ENCODE peak calls at places on chromosomes 13 and 19, in four cellular contexts. One of them, this sample, is unnamed.

GRCh38 chr19:9721861-9722260 is 46.7 kb downstream of the ZNF846 start:
- DNase-seq in OCI-LY7: no peak
- DNase-seq in astrocyte of the cerebellum: no peak
- DNase-seq in cardiac muscle cell: no peak
- DNase-seq in this sample: no peak

GRCh38 chr13:98581971-98582702 is 5.2 kb upstream of the STK24 start:
- DNase-seq in astrocyte of the cerebellum: no peak
- DNase-seq in cardiac muscle cell: peak
- DNase-seq in OCI-LY7: no peak
- DNase-seq in this sample: no peak

GRCh38 chr13:29458419-29458818 is 137.1 kb downstream of the SLC7A1 start:
- DNase-seq in OCI-LY7: no peak
- DNase-seq in cardiac muscle cell: no peak
- DNase-seq in astrocyte of the cerebellum: no peak
- DNase-seq in this sample: no peak

GRCh38 chr13:110913322-110913721 is 1.5 kb downstream of the ANKRD10 start:
- DNase-seq in astrocyte of the cerebellum: no peak
- DNase-seq in cardiac muscle cell: no peak
- DNase-seq in OCI-LY7: peak
- DNase-seq in this sample: peak

GRCh38 chr13:79709526-79709925 is 228.6 kb downstream of the NDFIP2 start:
- DNase-seq in cardiac muscle cell: no peak
- DNase-seq in astrocyte of the cerebellum: peak
- DNase-seq in OCI-LY7: no peak
- DNase-seq in this sample: no peak

GRCh38 chr13:114015608-114016295 is 41.9 kb upstream of the C13orf46 start:
- DNase-seq in OCI-LY7: no peak
- DNase-seq in cardiac muscle cell: peak
- DNase-seq in astrocyte of the cerebellum: no peak
- DNase-seq in this sample: no peak

GRCh38 chr13:49649244-49649962 is 21.1 kb downstream of the ARL11 start:
- DNase-seq in astrocyte of the cerebellum: no peak
- DNase-seq in cardiac muscle cell: peak
- DNase-seq in OCI-LY7: no peak
- DNase-seq in this sample: no peak

GRCh38 chr13:51838235-51838846 is 6.6 kb downstream of the TMEM272 start:
- DNase-seq in OCI-LY7: no peak
- DNase-seq in astrocyte of the cerebellum: no peak
- DNase-seq in cardiac muscle cell: peak
- DNase-seq in this sample: no peak

GRCh38 chr13:113785051-113786010 is 26.3 kb downstream of the TMEM255B start:
- DNase-seq in cardiac muscle cell: peak
- DNase-seq in astrocyte of the cerebellum: no peak
- DNase-seq in OCI-LY7: no peak
- DNase-seq in this sample: peak

GRCh38 chr19:40278361-40279045 is 6.6 kb downstream of the AKT2 start:
- DNase-seq in cardiac muscle cell: no peak
- DNase-seq in OCI-LY7: no peak
- DNase-seq in astrocyte of the cerebellum: no peak
- DNase-seq in this sample: no peak

GRCh38 chr19:28700176-28700575 is 512.8 kb downstream of the UQCRFS1 start:
- DNase-seq in astrocyte of the cerebellum: no peak
- DNase-seq in OCI-LY7: no peak
- DNase-seq in cardiac muscle cell: peak
- DNase-seq in this sample: no peak

GRCh38 chr13:30796833-30797601 is 61.7 kb downstream of the ALOX5AP start:
- DNase-seq in OCI-LY7: no peak
- DNase-seq in astrocyte of the cerebellum: no peak
- DNase-seq in cardiac muscle cell: peak
- DNase-seq in this sample: peak

GRCh38 chr13:30800107-30800506 is 64.8 kb downstream of the ALOX5AP start:
- DNase-seq in cardiac muscle cell: no peak
- DNase-seq in astrocyte of the cerebellum: no peak
- DNase-seq in OCI-LY7: no peak
- DNase-seq in this sample: no peak

GRCh38 chr13:30797847-30798246 is 62.5 kb downstream of the ALOX5AP start:
- DNase-seq in cardiac muscle cell: no peak
- DNase-seq in OCI-LY7: no peak
- DNase-seq in astrocyte of the cerebellum: no peak
- DNase-seq in this sample: no peak

GRCh38 chr13:30798776-30799625 is 63.7 kb downstream of the ALOX5AP start:
- DNase-seq in OCI-LY7: no peak
- DNase-seq in cardiac muscle cell: no peak
- DNase-seq in astrocyte of the cerebellum: no peak
- DNase-seq in this sample: no peak

DNA sequence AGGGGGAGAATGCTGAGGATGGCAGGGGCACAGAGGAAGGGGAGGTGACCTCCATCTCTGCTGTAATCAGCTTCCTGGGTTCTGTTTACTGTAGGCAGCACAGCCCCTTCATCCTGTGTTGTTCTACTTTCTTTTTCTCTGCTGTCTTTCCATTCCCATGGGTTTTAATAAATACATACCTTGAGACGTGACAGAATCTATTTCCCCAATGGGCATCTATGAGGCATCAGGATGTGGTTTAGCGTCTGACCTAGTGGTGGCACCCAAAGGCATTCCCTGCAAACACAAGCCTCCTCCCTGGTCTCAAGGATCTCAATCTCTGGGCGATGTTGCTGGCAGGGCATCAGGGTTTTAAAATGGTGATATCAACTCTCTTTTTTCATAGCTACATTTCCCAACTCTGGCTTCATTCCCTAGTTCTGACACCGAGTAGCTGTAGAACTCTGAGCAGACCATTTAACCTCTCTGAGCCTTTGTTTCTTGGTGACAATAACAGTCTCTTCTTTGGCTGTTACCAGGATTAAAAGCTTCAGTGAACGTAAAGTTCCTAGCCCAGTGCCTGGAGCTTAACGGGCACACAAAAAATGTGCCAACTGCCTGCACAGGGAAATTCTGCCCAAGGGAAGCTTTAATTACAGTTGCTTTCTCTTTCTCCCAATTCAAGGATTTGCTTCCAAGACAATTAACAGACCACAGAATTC is 60.9 kb downstream of the ALOX5AP start:
- DNase-seq in astrocyte of the cerebellum: no peak
- DNase-seq in OCI-LY7: peak
- DNase-seq in cardiac muscle cell: peak
- DNase-seq in this sample: peak
- TF ChIP-seq CTCF in astrocyte of the cerebellum: no peak
- TF ChIP-seq CTCF in OCI-LY7: peak
- TF ChIP-seq CTCF in cardiac muscle cell: no peak
- TF ChIP-seq CTCF in this sample: no peak

GRCh38 chr19:58098682-58098998 is 609 bp upstream of the ZSCAN18 start:
- DNase-seq in astrocyte of the cerebellum: no peak
- DNase-seq in OCI-LY7: no peak
- DNase-seq in cardiac muscle cell: no peak
- DNase-seq in this sample: no peak

GRCh38 chr19:58095328-58095727 is 2.7 kb downstream of the ZSCAN18 start:
- DNase-seq in OCI-LY7: no peak
- DNase-seq in astrocyte of the cerebellum: no peak
- DNase-seq in cardiac muscle cell: no peak
- DNase-seq in this sample: no peak

GRCh38 chr19:58097783-58098681 is at the start of gene ZSCAN18:
- DNase-seq in cardiac muscle cell: peak
- DNase-seq in astrocyte of the cerebellum: peak
- DNase-seq in OCI-LY7: no peak
- DNase-seq in this sample: peak

GRCh38 chr19:58097349-58097748 is 682 bp downstream of the ZSCAN18 start:
- DNase-seq in OCI-LY7: no peak
- DNase-seq in cardiac muscle cell: no peak
- DNase-seq in astrocyte of the cerebellum: no peak
- DNase-seq in this sample: no peak

DNA sequence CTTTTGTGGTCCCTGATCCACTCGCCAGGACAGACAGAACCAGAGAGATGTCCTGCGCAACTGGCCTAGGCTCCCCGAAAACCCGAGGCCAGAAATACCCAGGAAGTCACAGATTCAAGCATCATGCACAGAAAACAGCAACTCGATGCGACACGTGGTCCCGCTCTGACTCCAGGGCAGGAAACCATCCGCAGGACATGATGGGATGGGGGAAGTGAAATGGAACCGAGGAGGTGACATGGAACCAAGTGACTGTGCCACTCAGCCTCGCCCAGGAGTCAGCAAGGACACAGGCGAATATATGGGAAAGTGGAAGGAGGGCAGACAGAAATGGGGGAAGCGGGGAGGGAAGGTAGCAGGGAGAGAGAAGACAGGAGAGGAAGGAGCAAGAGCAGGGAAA is 1.1 kb downstream of the ZSCAN18 start:
- DNase-seq in astrocyte of the cerebellum: no peak
- DNase-seq in OCI-LY7: no peak
- DNase-seq in cardiac muscle cell: no peak
- DNase-seq in this sample: no peak
- H3K4me3 ChIP-seq in astrocyte of the cerebellum: peak
- H3K4me3 ChIP-seq in OCI-LY7: no peak
- H3K4me3 ChIP-seq in cardiac muscle cell: peak
- H3K4me3 ChIP-seq in this sample: no peak

GRCh38 chr19:54905411-54905810 is 537 bp upstream of the NCR1 start:
- DNase-seq in OCI-LY7: no peak
- DNase-seq in cardiac muscle cell: no peak
- DNase-seq in astrocyte of the cerebellum: no peak
- DNase-seq in this sample: no peak
- TF ChIP-seq CTCF in OCI-LY7: no peak
- TF ChIP-seq CTCF in cardiac muscle cell: no peak
- TF ChIP-seq CTCF in astrocyte of the cerebellum: no peak
- TF ChIP-seq CTCF in this sample: no peak

GRCh38 chr19:18282788-18283141 is 1.3 kb upstream of the JUND start:
- DNase-seq in cardiac muscle cell: no peak
- DNase-seq in astrocyte of the cerebellum: no peak
- DNase-seq in OCI-LY7: no peak
- DNase-seq in this sample: peak
- H3K4me3 ChIP-seq in cardiac muscle cell: peak
- H3K4me3 ChIP-seq in astrocyte of the cerebellum: peak
- H3K4me3 ChIP-seq in OCI-LY7: peak
- H3K4me3 ChIP-seq in this sample: peak

DNA sequence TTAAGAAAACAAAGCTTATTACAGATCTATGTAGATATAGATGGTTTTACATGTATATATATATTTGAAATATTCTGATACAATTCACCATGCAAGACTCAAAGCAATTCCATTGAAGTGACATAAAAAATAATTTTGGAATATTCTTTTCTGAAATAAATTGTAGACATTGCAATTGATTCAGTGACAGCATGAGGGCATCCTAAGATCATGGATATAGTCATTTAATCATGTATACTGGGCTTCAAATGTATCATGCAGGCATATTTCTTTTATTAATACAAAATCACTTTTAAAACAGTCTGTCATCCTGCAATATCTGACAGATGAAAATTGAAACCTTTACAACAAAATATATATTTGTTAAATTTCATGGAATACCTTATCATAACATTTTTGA is 286.7 kb upstream of the SLITRK6 start:
- DNase-seq in astrocyte of the cerebellum: no peak
- DNase-seq in cardiac muscle cell: no peak
- DNase-seq in OCI-LY7: no peak
- DNase-seq in this sample: no peak
- TF ChIP-seq CTCF in astrocyte of the cerebellum: no peak
- TF ChIP-seq CTCF in cardiac muscle cell: no peak
- TF ChIP-seq CTCF in OCI-LY7: peak
- TF ChIP-seq CTCF in this sample: no peak

DNA sequence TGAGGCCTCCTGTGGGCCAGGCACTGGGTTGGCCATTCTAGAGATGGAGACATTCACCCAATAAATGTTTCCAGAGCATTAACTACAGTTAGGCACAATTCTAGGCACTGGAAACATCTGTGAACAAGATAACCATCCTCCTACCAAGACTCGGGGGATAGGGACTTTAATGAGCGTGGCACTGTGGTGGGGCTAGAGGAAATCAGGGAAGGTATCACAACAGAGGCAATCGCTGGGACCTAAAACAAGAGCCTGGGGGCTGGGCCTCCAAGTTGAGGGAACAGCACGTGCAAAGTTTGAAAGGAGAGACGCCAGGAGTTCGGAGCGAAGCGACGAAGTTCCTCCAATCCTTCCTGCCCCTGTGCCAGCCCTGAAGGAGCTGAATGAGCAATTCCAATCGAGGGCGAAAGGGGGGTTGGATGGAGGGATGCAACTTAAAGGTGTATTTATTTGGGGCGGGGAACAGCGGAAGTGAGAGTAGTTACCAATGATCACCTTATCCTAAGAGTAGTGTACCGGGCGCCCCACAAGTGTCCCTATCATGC is 768 bp upstream of the POLD1 start:
- DNase-seq in cardiac muscle cell: no peak
- DNase-seq in astrocyte of the cerebellum: no peak
- DNase-seq in OCI-LY7: no peak
- DNase-seq in this sample: no peak
- H3K4me3 ChIP-seq in cardiac muscle cell: peak
- H3K4me3 ChIP-seq in astrocyte of the cerebellum: peak
- H3K4me3 ChIP-seq in OCI-LY7: peak
- H3K4me3 ChIP-seq in this sample: peak

This sample was measured in GM12865.